ENCODE peak calls at places on chromosomes 5 and 9, in ten cellular contexts. M is posterior cingulate gyrus, U is HEK293T, L is stomach, P is SW 1271, R is C1 segment of cervical spinal cord, Q is Calu3, S is cardiac septum, V is stromal cell of bone marrow, I is A172. G is an unnamed sample.

GRCh38 chr5:180519098-180519497 is 24.9 kb downstream of the CNOT6 start:
- DNase-seq in Q (no peak), M (no peak), R (no peak), L (no peak), S (no peak), I (no peak), V (no peak), P (no peak), U (no peak), G (no peak)

GRCh38 chr5:157449011-157449723 is 10.8 kb upstream of the NIPAL4 start:
- DNase-seq in I (no peak), P (no peak), S (no peak), R (peak), U (no peak), Q (no peak), V (no peak), L (peak), M (no peak), G (no peak)

GRCh38 chr5:177378884-177379883 is 5.0 kb upstream of the SLC34A1 start:
- DNase-seq in S (no peak), R (no peak), I (peak), M (no peak), L (no peak), P (peak), V (no peak), Q (peak), U (no peak), G (peak)

GRCh38 chr5:157747766-157748700 is 4.5 kb downstream of the LSM11 start:
- DNase-seq in I (no peak), Q (no peak), L (no peak), U (no peak), M (no peak), P (no peak), V (no peak), S (no peak), R (no peak), G (no peak)

GRCh38 chr5:154118832-154119442 is 71.6 kb upstream of the GALNT10 start:
- DNase-seq in S (no peak), U (no peak), M (no peak), I (peak), V (no peak), R (no peak), P (no peak), L (no peak), Q (peak), G (peak)

GRCh38 chr5:134226441-134227192 is 744 bp upstream of the PPP2CA start:
- DNase-seq in M (peak), U (no peak), L (peak), S (no peak), V (no peak), Q (no peak), R (no peak), P (no peak), I (no peak), G (peak)

GRCh38 chr5:163565492-163565891 is 60.1 kb downstream of the MAT2B start:
- DNase-seq in S (no peak), R (no peak), M (no peak), L (no peak), I (peak), U (no peak), Q (no peak), V (no peak), P (no peak), G (no peak)

GRCh38 chr9:89435315-89435823 is 62.5 kb downstream of the SEMA4D start:
- DNase-seq in P (no peak), L (peak), S (no peak), M (no peak), I (no peak), V (no peak), R (no peak), Q (peak), U (no peak), G (peak)

GRCh38 chr9:95511232-95511951 is 5.4 kb downstream of the PTCH1 start:
- DNase-seq in I (peak), Q (no peak), R (no peak), S (no peak), L (peak), U (peak), M (peak), P (no peak), V (no peak), G (peak)

GRCh38 chr9:96392263-96392662 is 8.8 kb upstream of the SLC35D2 start:
- DNase-seq in Q (no peak), L (peak), M (no peak), V (no peak), S (no peak), U (no peak), I (no peak), R (no peak), P (no peak), G (no peak)